ENCODE peak calls at places on chromosomes 2 and 18, in eight cellular contexts. D is adrenal gland, T is upper lobe of left lung, B is HepG2, G is K562, M is ovary, Q is heart left ventricle, Y is sigmoid colon. J is an unnamed sample.

GRCh38 chr18:13514558-13514957 is 211.8 kb downstream of the FAM210A start:
- DNase-seq in D (no peak), B (no peak), Y (no peak), Q (no peak), T (no peak), G (no peak), M (no peak), J (no peak)

GRCh38 chr2:237283136-237283928 is 130.6 kb downstream of the COL6A3 start:
- DNase-seq in M (no peak), B (no peak), T (no peak), Q (no peak), Y (no peak), G (no peak), D (no peak), J (no peak)

GRCh38 chr2:19474128-19474527 is 115.7 kb upstream of the OSR1 start:
- DNase-seq in M (no peak), Y (peak; percentile 68), Q (no peak), D (no peak), G (no peak), T (no peak), B (no peak), J (no peak)

GRCh38 chr2:228446732-228447131 is 265.2 kb upstream of the SPHKAP start:
- DNase-seq in B (no peak), Q (peak; percentile 59), Y (no peak), T (no peak), G (no peak), M (no peak), D (no peak), J (no peak)

GRCh38 chr2:137050949-137051348 is 285.6 kb downstream of the THSD7B start:
- DNase-seq in T (no peak), B (no peak), Q (no peak), Y (no peak), M (no peak), G (no peak), D (no peak), J (no peak)

GRCh38 chr18:11909597-11910026 is 1.5 kb upstream of the MPPE1 start:
- DNase-seq in D (peak; percentile 22), T (no peak), M (no peak), G (no peak), Y (no peak), B (peak; percentile 26), Q (no peak), J (no peak)

GRCh38 chr2:99066075-99066557 is 75.4 kb upstream of the C2orf15 start:
- DNase-seq in M (no peak), T (no peak), Y (no peak), G (peak; percentile 27), B (peak; percentile 63), D (no peak), Q (no peak), J (no peak)

GRCh38 chr2:217074576-217075224 is 214.8 kb upstream of the TNP1 start:
- DNase-seq in T (no peak), D (no peak), Q (peak; percentile 39), M (no peak), B (no peak), Y (no peak), G (no peak), J (no peak)

GRCh38 chr2:204049635-204050034 is 113.1 kb downstream of the ICOS start:
- DNase-seq in D (no peak), B (no peak), M (no peak), Q (no peak), T (no peak), Y (no peak), G (no peak), J (no peak)

GRCh38 chr2:16655457-16655837 is 10.2 kb downstream of the CYRIA start:
- DNase-seq in M (no peak), D (no peak), Y (no peak), B (no peak), T (no peak), G (no peak), Q (no peak), J (no peak)

GRCh38 chr2:16656087-16656486 is 9.5 kb downstream of the CYRIA start:
- DNase-seq in Y (no peak), D (no peak), G (no peak), M (no peak), Q (no peak), B (no peak), T (no peak), J (no peak)

GRCh38 chr2:16658082-16658481 is 7.6 kb downstream of the CYRIA start:
- DNase-seq in T (no peak), M (no peak), G (no peak), B (no peak), D (no peak), Q (no peak), Y (no peak), J (no peak)

GRCh38 chr2:16654775-16655456 is 10.7 kb downstream of the CYRIA start:
- DNase-seq in Y (no peak), M (no peak), B (no peak), G (no peak), Q (no peak), D (no peak), T (peak; percentile 26), J (no peak)

GRCh38 chr2:16656784-16657391 is 8.7 kb downstream of the CYRIA start:
- DNase-seq in M (no peak), Q (peak; percentile 38), B (no peak), G (no peak), Y (no peak), T (peak; percentile 49), D (peak; percentile 72), J (no peak)
- H3K27ac ChIP-seq in M (no peak overlapping the region), Q (peak overlapping the region; percentile 15), B (no peak overlapping the region), G (no peak overlapping the region), Y (peak overlapping the region; percentile 45), T (peak overlapping the region; percentile 83), D (peak overlapping the region; percentile 58), J (peak overlapping the region; percentile 73)

GRCh38 chr2:128442891-128443302 is 124.2 kb upstream of the HS6ST1 start:
- DNase-seq in M (peak; percentile 25), Y (peak; percentile 65), B (no peak), D (peak; percentile 35), G (peak; percentile 19), T (peak; percentile 58), Q (peak; percentile 46), J (no peak)
- TF ChIP-seq POLR2A in M (no peak), Y (no peak), B (no peak), D (no peak), G (no peak), T (no peak), Q (no peak), J (no peak)

GRCh38 chr2:32947484-32948143 is 861 bp downstream of the LTBP1 start:
- DNase-seq in T (peak; percentile 21), Q (peak; percentile 73), Y (peak; percentile 70), D (peak; percentile 31), M (peak; percentile 10), B (no peak), G (peak; percentile 55), J (no peak)

GRCh38 chr2:32946314-32947075 is at the start of gene LTBP1:
- DNase-seq in T (peak; percentile 61), B (peak; percentile 42), D (peak; percentile 64), M (peak; percentile 34), Q (peak; percentile 91), G (peak; percentile 85), Y (peak; percentile 88), J (peak; percentile 2)

GRCh38 chr2:32947076-32947483 is 327 bp downstream of the LTBP1 start:
- DNase-seq in Q (peak; percentile 44), T (no peak), G (peak; percentile 34), M (peak; percentile 9), B (no peak), Y (no peak), D (no peak), J (no peak)

GRCh38 chr2:32945286-32945685 is 1.5 kb upstream of the LTBP1 start:
- DNase-seq in B (no peak), G (no peak), M (no peak), D (no peak), T (no peak), Q (no peak), Y (no peak), J (no peak)

GRCh38 chr2:32948266-32948665 is 1.5 kb downstream of the LTBP1 start:
- DNase-seq in B (no peak), T (no peak), Y (no peak), Q (no peak), M (no peak), D (no peak), G (no peak), J (no peak)
- H3K27ac ChIP-seq in B (no peak overlapping the region), T (no peak overlapping the region), Y (peak overlapping the region; percentile 91), Q (peak overlapping the region; percentile 94), M (no peak overlapping the region), D (no peak overlapping the region), G (peak overlapping the region; percentile 70), J (peak overlapping the region; percentile 85)

GRCh38 chr2:85605406-85606115 is 3.1 kb upstream of the TMEM150A start:
- DNase-seq in T (no peak), M (no peak), B (peak; percentile 87), Y (peak; percentile 55), Q (no peak), D (no peak), G (no peak), J (no peak)
- TF ChIP-seq POLR2A in T (no peak), M (no peak), B (no peak), Y (no peak), Q (no peak), D (no peak), G (no peak), J (no peak)

GRCh38 chr18:2537281-2537680 is 34.0 kb downstream of the METTL4 start:
- DNase-seq in G (no peak), Q (no peak), M (no peak), T (no peak), B (no peak), Y (no peak), D (no peak), J (no peak)

GRCh38 chr18:2536063-2536462 is 35.2 kb downstream of the METTL4 start:
- DNase-seq in Q (no peak), G (no peak), B (no peak), T (no peak), M (no peak), Y (no peak), D (no peak), J (no peak)

GRCh38 chr18:2534906-2535305 is 36.4 kb downstream of the METTL4 start:
- DNase-seq in D (no peak), B (no peak), M (no peak), G (no peak), Y (no peak), T (no peak), Q (no peak), J (no peak)

GRCh38 chr18:2536493-2536892 is 34.8 kb downstream of the METTL4 start:
- DNase-seq in G (no peak), D (no peak), M (no peak), T (no peak), Q (no peak), Y (no peak), B (no peak), J (no peak)

GRCh38 chr18:2535419-2535910 is 35.8 kb downstream of the METTL4 start:
- DNase-seq in T (no peak), Q (no peak), B (no peak), Y (no peak), D (no peak), G (no peak), M (no peak), J (no peak)
- H3K27ac ChIP-seq in T (no peak overlapping the region), Q (no peak overlapping the region), B (no peak overlapping the region), Y (no peak overlapping the region), D (no peak overlapping the region), G (no peak overlapping the region), M (no peak overlapping the region), J (no peak overlapping the region)

J was measured in esophagus squamous epithelium.